ENCODE peak calls at places on chromosomes 16 and 17, in seven cellular contexts. H is A549, X is GM20000, C is KG1, F is fibroblast of the aortic adventitia, P is hepatic stellate cell, B is NCI-H69. J is an unnamed sample.

GRCh38 chr16:58026139-58026704 is 668 bp downstream of the MMP15 start:
- DNase-seq in H (peak; percentile 64), X (peak; percentile 70), C (no peak), F (peak; percentile 41), P (peak; percentile 67), B (peak; percentile 44), J (peak; percentile 75)

GRCh38 chr17:40331743-40332641 is 23.0 kb downstream of the RARA start:
- DNase-seq in H (peak; percentile 75), X (no peak), C (no peak), F (peak; percentile 93), P (peak; percentile 81), B (no peak), J (peak; percentile 90)

GRCh38 chr17:5002121-5002788 is 4.5 kb downstream of the KIF1C start:
- DNase-seq in H (no peak), X (no peak), C (no peak), F (no peak), P (no peak), B (no peak), J (no peak)

GRCh38 chr16:20147091-20147490 is 73.4 kb upstream of the GPR139 start:
- DNase-seq in H (no peak), X (no peak), C (no peak), F (no peak), P (no peak), B (no peak), J (no peak)

GRCh38 chr16:29308644-29309546 is 97.6 kb downstream of the NPIPB11 start:
- DNase-seq in H (no peak), X (no peak), C (no peak), F (no peak), P (no peak), B (no peak), J (no peak)

GRCh38 chr16:50153648-50154368 is 702 bp downstream of the TENT4B start:
- DNase-seq in H (no peak), X (peak; percentile 66), C (no peak), F (no peak), P (peak; percentile 37), B (peak; percentile 39), J (peak; percentile 60)

GRCh38 chr16:66717112-66717675 is 20.7 kb upstream of the CMTM4 start:
- DNase-seq in H (peak; percentile 51), X (peak; percentile 18), C (no peak), F (no peak), P (no peak), B (peak; percentile 49), J (peak; percentile 85)

GRCh38 chr17:82611140-82612058 is 36.8 kb downstream of the WDR45B start:
- DNase-seq in H (no peak), X (no peak), C (no peak), F (peak; percentile 46), P (no peak), B (peak; percentile 82), J (no peak)

GRCh38 chr17:83189013-83189672 is 109.7 kb downstream of the METRNL start:
- DNase-seq in H (no peak), X (no peak), C (no peak), F (no peak), P (no peak), B (no peak), J (no peak)

GRCh38 chr16:351804-352520 is 561 bp downstream of the AXIN1 start:
- DNase-seq in H (no peak), X (no peak), C (no peak), F (peak; percentile 18), P (peak; percentile 48), B (peak; percentile 64), J (peak; percentile 67)

J was measured in GM03348.